ENCODE peak calls at places on chromosome 9, in five cellular contexts. One of them, this sample, is unnamed.

GRCh38 chr9:112868956-112869594 is 21.6 kb downstream of the SLC46A2 start:
- DNase-seq in heart left ventricle: no peak
- DNase-seq in tibial nerve: no peak
- DNase-seq in stomach: no peak
- DNase-seq in breast epithelium: no peak
- DNase-seq in this sample: no peak

GRCh38 chr9:20624201-20625002 is 2.1 kb upstream of the MLLT3 start:
- DNase-seq in heart left ventricle: peak; percentile 34
- DNase-seq in tibial nerve: peak; percentile 71
- DNase-seq in stomach: peak; percentile 63
- DNase-seq in breast epithelium: peak; percentile 24
- DNase-seq in this sample: peak; percentile 47

GRCh38 chr9:82604947-82605656 is 457.8 kb downstream of the RASEF start:
- DNase-seq in heart left ventricle: no peak
- DNase-seq in tibial nerve: peak; percentile 25
- DNase-seq in stomach: peak; percentile 30
- DNase-seq in breast epithelium: no peak
- DNase-seq in this sample: no peak

GRCh38 chr9:8924529-8924928 is 1125.0 kb upstream of the DMAC1 start:
- DNase-seq in heart left ventricle: no peak
- DNase-seq in tibial nerve: no peak
- DNase-seq in stomach: no peak
- DNase-seq in breast epithelium: no peak
- DNase-seq in this sample: no peak

GRCh38 chr9:6757988-6758417 is 230 bp downstream of the KDM4C start:
- DNase-seq in heart left ventricle: no peak
- DNase-seq in tibial nerve: peak; percentile 92
- DNase-seq in stomach: no peak
- DNase-seq in breast epithelium: no peak
- DNase-seq in this sample: no peak

GRCh38 chr9:36298566-36298965 is 40.3 kb upstream of the GNE start:
- DNase-seq in heart left ventricle: no peak
- DNase-seq in tibial nerve: no peak
- DNase-seq in stomach: no peak
- DNase-seq in breast epithelium: peak; percentile 27
- DNase-seq in this sample: no peak

GRCh38 chr9:136255166-136255538 is 9.5 kb upstream of the QSOX2 start:
- DNase-seq in heart left ventricle: no peak
- DNase-seq in tibial nerve: no peak
- DNase-seq in stomach: no peak
- DNase-seq in breast epithelium: no peak
- DNase-seq in this sample: no peak

GRCh38 chr9:96136992-96137665 is 164.8 kb downstream of the HSD17B3 start:
- DNase-seq in heart left ventricle: no peak
- DNase-seq in tibial nerve: peak; percentile 52
- DNase-seq in stomach: peak; percentile 79
- DNase-seq in breast epithelium: no peak
- DNase-seq in this sample: peak; percentile 38

GRCh38 chr9:32543047-32543446 is 9.1 kb upstream of the SMIM27 start:
- DNase-seq in heart left ventricle: no peak
- DNase-seq in tibial nerve: no peak
- DNase-seq in stomach: no peak
- DNase-seq in breast epithelium: no peak
- DNase-seq in this sample: no peak

GRCh38 chr9:89603629-89604462 is 966 bp upstream of the GADD45G start:
- DNase-seq in heart left ventricle: peak; percentile 85
- DNase-seq in tibial nerve: peak; percentile 55
- DNase-seq in stomach: peak; percentile 81
- DNase-seq in breast epithelium: peak; percentile 24
- DNase-seq in this sample: peak; percentile 91

GRCh38 chr9:113011911-113012381 is at the start of gene ZNF883:
- DNase-seq in heart left ventricle: peak; percentile 63
- DNase-seq in tibial nerve: no peak
- DNase-seq in stomach: peak; percentile 30
- DNase-seq in breast epithelium: no peak
- DNase-seq in this sample: no peak

GRCh38 chr9:89563511-89564256 is 41.1 kb upstream of the GADD45G start:
- DNase-seq in heart left ventricle: no peak
- DNase-seq in tibial nerve: no peak
- DNase-seq in stomach: no peak
- DNase-seq in breast epithelium: no peak
- DNase-seq in this sample: no peak

GRCh38 chr9:83620841-83621636 is 1.9 kb upstream of the IDNK start:
- DNase-seq in heart left ventricle: no peak
- DNase-seq in tibial nerve: peak; percentile 38
- DNase-seq in stomach: peak; percentile 53
- DNase-seq in breast epithelium: no peak
- DNase-seq in this sample: no peak

GRCh38 chr9:95073918-95074317 is 243.6 kb downstream of the FANCC start:
- DNase-seq in heart left ventricle: no peak
- DNase-seq in tibial nerve: no peak
- DNase-seq in stomach: peak; percentile 17
- DNase-seq in breast epithelium: no peak
- DNase-seq in this sample: no peak

GRCh38 chr9:14813336-14814020 is 90.9 kb upstream of the CER1 start:
- DNase-seq in heart left ventricle: no peak
- DNase-seq in tibial nerve: no peak
- DNase-seq in stomach: no peak
- DNase-seq in breast epithelium: no peak
- DNase-seq in this sample: no peak

GRCh38 chr9:86990276-86990675 is 43.0 kb upstream of the GAS1 start:
- DNase-seq in heart left ventricle: no peak
- DNase-seq in tibial nerve: no peak
- DNase-seq in stomach: no peak
- DNase-seq in breast epithelium: no peak
- DNase-seq in this sample: no peak

GRCh38 chr9:16930578-16930977 is 60.1 kb upstream of the BNC2 start:
- DNase-seq in heart left ventricle: no peak
- DNase-seq in tibial nerve: no peak
- DNase-seq in stomach: no peak
- DNase-seq in breast epithelium: no peak
- DNase-seq in this sample: no peak

GRCh38 chr9:89054865-89055495 is 63.7 kb downstream of the S1PR3 start:
- DNase-seq in heart left ventricle: no peak
- DNase-seq in tibial nerve: no peak
- DNase-seq in stomach: no peak
- DNase-seq in breast epithelium: no peak
- DNase-seq in this sample: no peak

GRCh38 chr9:5448016-5448415 is 2.3 kb upstream of the CD274 start:
- DNase-seq in heart left ventricle: no peak
- DNase-seq in tibial nerve: no peak
- DNase-seq in stomach: no peak
- DNase-seq in breast epithelium: no peak
- DNase-seq in this sample: no peak

GRCh38 chr9:2583308-2584013 is 38.1 kb upstream of the VLDLR start:
- DNase-seq in heart left ventricle: peak; percentile 35
- DNase-seq in tibial nerve: no peak
- DNase-seq in stomach: no peak
- DNase-seq in breast epithelium: no peak
- DNase-seq in this sample: no peak

GRCh38 chr9:137387034-137387890 is 35.7 kb downstream of the EXD3 start:
- DNase-seq in heart left ventricle: no peak
- DNase-seq in tibial nerve: no peak
- DNase-seq in stomach: no peak
- DNase-seq in breast epithelium: no peak
- DNase-seq in this sample: no peak

GRCh38 chr9:112500842-112501241 is 14.2 kb downstream of the KIAA1958 start:
- DNase-seq in heart left ventricle: no peak
- DNase-seq in tibial nerve: no peak
- DNase-seq in stomach: no peak
- DNase-seq in breast epithelium: no peak
- DNase-seq in this sample: no peak

GRCh38 chr9:35859310-35859994 is 10.7 kb downstream of the OR13J1 start:
- DNase-seq in heart left ventricle: peak; percentile 51
- DNase-seq in tibial nerve: no peak
- DNase-seq in stomach: peak; percentile 27
- DNase-seq in breast epithelium: no peak
- DNase-seq in this sample: no peak

GRCh38 chr9:95938724-95939123 is 63.2 kb downstream of the ERCC6L2 start:
- DNase-seq in heart left ventricle: no peak
- DNase-seq in tibial nerve: no peak
- DNase-seq in stomach: no peak
- DNase-seq in breast epithelium: no peak
- DNase-seq in this sample: no peak

GRCh38 chr9:87834357-87834756 is 48.3 kb upstream of the SPATA31E1 start:
- DNase-seq in heart left ventricle: no peak
- DNase-seq in tibial nerve: no peak
- DNase-seq in stomach: no peak
- DNase-seq in breast epithelium: no peak
- DNase-seq in this sample: no peak

GRCh38 chr9:112793213-112793810 is 42.8 kb downstream of the SNX30 start:
- DNase-seq in heart left ventricle: peak; percentile 64
- DNase-seq in tibial nerve: peak; percentile 40
- DNase-seq in stomach: peak; percentile 61
- DNase-seq in breast epithelium: no peak
- DNase-seq in this sample: peak; percentile 88

GRCh38 chr9:105930007-105930627 is 235.8 kb downstream of the TMEM38B start:
- DNase-seq in heart left ventricle: peak; percentile 67
- DNase-seq in tibial nerve: peak; percentile 12
- DNase-seq in stomach: no peak
- DNase-seq in breast epithelium: no peak
- DNase-seq in this sample: no peak

GRCh38 chr9:89548210-89548609 is 50.3 kb upstream of the SEMA4D start:
- DNase-seq in heart left ventricle: no peak
- DNase-seq in tibial nerve: no peak
- DNase-seq in stomach: no peak
- DNase-seq in breast epithelium: no peak
- DNase-seq in this sample: peak; percentile 70

GRCh38 chr9:124340219-124341069 is 74.8 kb downstream of the PSMB7 start:
- DNase-seq in heart left ventricle: no peak
- DNase-seq in tibial nerve: no peak
- DNase-seq in stomach: no peak
- DNase-seq in breast epithelium: no peak
- DNase-seq in this sample: no peak

GRCh38 chr9:116656535-116656934 is 30.6 kb upstream of the TRIM32 start:
- DNase-seq in heart left ventricle: no peak
- DNase-seq in tibial nerve: no peak
- DNase-seq in stomach: no peak
- DNase-seq in breast epithelium: peak; percentile 35
- DNase-seq in this sample: no peak
- H3K4me3 ChIP-seq in heart left ventricle: no peak overlapping the region
- H3K4me3 ChIP-seq in tibial nerve: no peak overlapping the region
- H3K4me3 ChIP-seq in stomach: no peak overlapping the region
- H3K4me3 ChIP-seq in breast epithelium: no peak overlapping the region
- H3K4me3 ChIP-seq in this sample: no peak overlapping the region

DNA sequence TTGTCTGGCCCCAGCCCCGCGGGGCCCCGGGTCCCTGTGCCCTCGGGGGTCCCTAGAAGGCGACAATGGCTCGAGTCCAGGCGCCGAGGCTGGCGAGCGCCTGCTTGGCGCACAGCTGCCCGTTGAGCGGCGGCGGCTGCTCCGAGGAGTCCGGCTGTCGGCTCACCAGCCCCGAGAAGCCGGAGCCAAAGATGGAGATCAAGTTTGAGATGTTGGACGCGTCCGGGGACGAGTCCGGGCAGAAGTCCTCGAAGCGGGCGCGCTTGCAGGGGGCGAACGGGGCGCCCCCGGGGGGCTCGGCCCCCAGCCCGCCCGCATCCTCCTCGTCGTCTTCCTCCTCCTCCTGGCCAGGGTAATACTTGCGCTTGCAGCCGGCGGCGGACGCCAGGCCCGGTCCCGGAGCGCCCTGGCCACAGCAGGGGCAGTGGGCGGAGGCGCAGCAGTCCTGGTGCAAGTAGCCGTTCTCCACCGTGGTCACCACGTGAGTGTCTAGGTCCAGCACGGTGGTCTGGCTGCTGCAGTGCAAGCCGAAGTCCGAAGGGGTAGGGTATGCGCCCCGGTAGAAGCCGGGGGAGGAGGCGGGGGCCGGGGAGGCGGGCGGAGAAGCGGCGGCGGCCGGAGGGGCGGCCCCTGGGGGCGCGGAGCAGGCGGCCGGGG is 1.1 kb downstream of the IER5L start:
- DNase-seq in heart left ventricle: peak; percentile 48
- DNase-seq in tibial nerve: no peak
- DNase-seq in stomach: no peak
- DNase-seq in breast epithelium: no peak
- DNase-seq in this sample: no peak
- TF ChIP-seq POLR2A in heart left ventricle: no peak
- TF ChIP-seq POLR2A in tibial nerve: no peak
- TF ChIP-seq POLR2A in stomach: no peak
- TF ChIP-seq POLR2A in breast epithelium: no peak
- TF ChIP-seq POLR2A in this sample: no peak

GRCh38 chr9:85487872-85488271 is 253.9 kb downstream of the AGTPBP1 start:
- DNase-seq in heart left ventricle: no peak
- DNase-seq in tibial nerve: no peak
- DNase-seq in stomach: no peak
- DNase-seq in breast epithelium: no peak
- DNase-seq in this sample: no peak

GRCh38 chr9:85484235-85484634 is 257.5 kb downstream of the AGTPBP1 start:
- DNase-seq in heart left ventricle: no peak
- DNase-seq in tibial nerve: no peak
- DNase-seq in stomach: no peak
- DNase-seq in breast epithelium: no peak
- DNase-seq in this sample: no peak

GRCh38 chr9:85478847-85479246 is 262.9 kb downstream of the AGTPBP1 start:
- DNase-seq in heart left ventricle: no peak
- DNase-seq in tibial nerve: no peak
- DNase-seq in stomach: no peak
- DNase-seq in breast epithelium: no peak
- DNase-seq in this sample: no peak

GRCh38 chr9:85479305-85479704 is 262.4 kb downstream of the AGTPBP1 start:
- DNase-seq in heart left ventricle: no peak
- DNase-seq in tibial nerve: no peak
- DNase-seq in stomach: no peak
- DNase-seq in breast epithelium: no peak
- DNase-seq in this sample: no peak

GRCh38 chr9:85483214-85483613 is 258.5 kb downstream of the AGTPBP1 start:
- DNase-seq in heart left ventricle: no peak
- DNase-seq in tibial nerve: no peak
- DNase-seq in stomach: no peak
- DNase-seq in breast epithelium: no peak
- DNase-seq in this sample: no peak
- TF ChIP-seq CTCF in heart left ventricle: no peak
- TF ChIP-seq CTCF in tibial nerve: no peak
- TF ChIP-seq CTCF in stomach: no peak
- TF ChIP-seq CTCF in breast epithelium: no peak
- TF ChIP-seq CTCF in this sample: no peak

GRCh38 chr9:69272212-69272611 is 52.8 kb upstream of the ENTREP1 start:
- DNase-seq in heart left ventricle: no peak
- DNase-seq in tibial nerve: no peak
- DNase-seq in stomach: no peak
- DNase-seq in breast epithelium: no peak
- DNase-seq in this sample: no peak
- H3K4me3 ChIP-seq in heart left ventricle: no peak overlapping the region
- H3K4me3 ChIP-seq in tibial nerve: no peak overlapping the region
- H3K4me3 ChIP-seq in stomach: no peak overlapping the region
- H3K4me3 ChIP-seq in breast epithelium: no peak overlapping the region
- H3K4me3 ChIP-seq in this sample: no peak overlapping the region

This sample was measured in lower leg skin.